ENCODE peak calls at places on chromosome 2, in four cellular contexts. One of them, this sample, is unnamed.

GRCh38 chr2:173550143-173550542 is 195.5 kb downstream of the CDCA7 start:
- DNase-seq in psoas muscle: no peak
- DNase-seq in Peyer's patch: no peak
- DNase-seq in PC-3: peak; percentile 63
- DNase-seq in this sample: no peak

GRCh38 chr2:173884403-173884802 is 80.8 kb downstream of the SP3 start:
- DNase-seq in psoas muscle: peak; percentile 58
- DNase-seq in Peyer's patch: no peak
- DNase-seq in PC-3: peak; percentile 78
- DNase-seq in this sample: no peak

GRCh38 chr2:238505119-238505891 is 78.6 kb downstream of the ASB1 start:
- DNase-seq in psoas muscle: no peak
- DNase-seq in Peyer's patch: peak; percentile 6
- DNase-seq in PC-3: no peak
- DNase-seq in this sample: no peak

GRCh38 chr2:159272166-159272565 is 14.3 kb downstream of the WDSUB1 start:
- DNase-seq in psoas muscle: no peak
- DNase-seq in Peyer's patch: no peak
- DNase-seq in PC-3: no peak
- DNase-seq in this sample: no peak

GRCh38 chr2:71896385-71897144 is 251.1 kb downstream of the CYP26B1 start:
- DNase-seq in psoas muscle: no peak
- DNase-seq in Peyer's patch: no peak
- DNase-seq in PC-3: no peak
- DNase-seq in this sample: no peak

GRCh38 chr2:16197504-16198147 is 257.3 kb downstream of the MYCN start:
- DNase-seq in psoas muscle: no peak
- DNase-seq in Peyer's patch: no peak
- DNase-seq in PC-3: no peak
- DNase-seq in this sample: no peak

GRCh38 chr2:191582355-191582754 is 95.6 kb upstream of the NABP1 start:
- DNase-seq in psoas muscle: no peak
- DNase-seq in Peyer's patch: no peak
- DNase-seq in PC-3: peak; percentile 96
- DNase-seq in this sample: no peak

GRCh38 chr2:229511524-229511923 is 202.8 kb downstream of the DNER start:
- DNase-seq in psoas muscle: no peak
- DNase-seq in Peyer's patch: no peak
- DNase-seq in PC-3: no peak
- DNase-seq in this sample: no peak

GRCh38 chr2:196220671-196221070 is 49.3 kb upstream of the STK17B start:
- DNase-seq in psoas muscle: no peak
- DNase-seq in Peyer's patch: no peak
- DNase-seq in PC-3: no peak
- DNase-seq in this sample: no peak

GRCh38 chr2:128604045-128604444 is 285.4 kb upstream of the HS6ST1 start:
- DNase-seq in psoas muscle: peak; percentile 30
- DNase-seq in Peyer's patch: peak; percentile 23
- DNase-seq in PC-3: no peak
- DNase-seq in this sample: no peak

GRCh38 chr2:65551528-65551927 is 119.1 kb upstream of the SPRED2 start:
- DNase-seq in psoas muscle: no peak
- DNase-seq in Peyer's patch: no peak
- DNase-seq in PC-3: no peak
- DNase-seq in this sample: no peak

GRCh38 chr2:191246820-191247380 is 1.7 kb downstream of the MYO1B start:
- DNase-seq in psoas muscle: no peak
- DNase-seq in Peyer's patch: no peak
- DNase-seq in PC-3: peak; percentile 20
- DNase-seq in this sample: no peak

GRCh38 chr2:143284087-143284675 is 155.0 kb downstream of the ARHGAP15 start:
- DNase-seq in psoas muscle: no peak
- DNase-seq in Peyer's patch: no peak
- DNase-seq in PC-3: peak; percentile 63
- DNase-seq in this sample: no peak

GRCh38 chr2:112077814-112078213 is 22.7 kb downstream of the TMEM87B start:
- DNase-seq in psoas muscle: no peak
- DNase-seq in Peyer's patch: no peak
- DNase-seq in PC-3: peak; percentile 8
- DNase-seq in this sample: no peak

GRCh38 chr2:215749092-215749957 is 264.0 kb downstream of the MREG start:
- DNase-seq in psoas muscle: peak; percentile 78
- DNase-seq in Peyer's patch: peak; percentile 53
- DNase-seq in PC-3: peak; percentile 31
- DNase-seq in this sample: no peak

GRCh38 chr2:165283342-165283741 is 44.1 kb downstream of the SCN2A start:
- DNase-seq in psoas muscle: no peak
- DNase-seq in Peyer's patch: no peak
- DNase-seq in PC-3: no peak
- DNase-seq in this sample: no peak

GRCh38 chr2:238846503-238847431 is 1.1 kb upstream of the TWIST2 start:
- DNase-seq in psoas muscle: no peak
- DNase-seq in Peyer's patch: no peak
- DNase-seq in PC-3: no peak
- DNase-seq in this sample: no peak

GRCh38 chr2:64035067-64035942 is 16.1 kb upstream of the VPS54 start:
- DNase-seq in psoas muscle: no peak
- DNase-seq in Peyer's patch: no peak
- DNase-seq in PC-3: peak; percentile 35
- DNase-seq in this sample: no peak

GRCh38 chr2:8545676-8546318 is 136.1 kb upstream of the ID2 start:
- DNase-seq in psoas muscle: peak; percentile 50
- DNase-seq in Peyer's patch: no peak
- DNase-seq in PC-3: no peak
- DNase-seq in this sample: no peak

GRCh38 chr2:65071499-65072180 is 15.4 kb downstream of the CEP68 start:
- DNase-seq in psoas muscle: no peak
- DNase-seq in Peyer's patch: no peak
- DNase-seq in PC-3: peak; percentile 75
- DNase-seq in this sample: no peak

GRCh38 chr2:164794432-164795231 is 47.0 kb downstream of the COBLL1 start:
- DNase-seq in psoas muscle: no peak
- DNase-seq in Peyer's patch: no peak
- DNase-seq in PC-3: no peak
- DNase-seq in this sample: no peak

GRCh38 chr2:43082111-43082877 is 144.1 kb downstream of the ZFP36L2 start:
- DNase-seq in psoas muscle: peak; percentile 84
- DNase-seq in Peyer's patch: peak; percentile 46
- DNase-seq in PC-3: peak; percentile 47
- DNase-seq in this sample: no peak

GRCh38 chr2:9896216-9896615 is 52.9 kb downstream of the TAF1B start:
- DNase-seq in psoas muscle: no peak
- DNase-seq in Peyer's patch: no peak
- DNase-seq in PC-3: no peak
- DNase-seq in this sample: no peak

GRCh38 chr2:37324536-37324785 is 172 bp downstream of the PRKD3 start:
- DNase-seq in psoas muscle: peak; percentile 94
- DNase-seq in Peyer's patch: no peak
- DNase-seq in PC-3: no peak
- DNase-seq in this sample: peak; percentile 16

GRCh38 chr2:85846411-85846810 is 42.4 kb downstream of the ST3GAL5 start:
- DNase-seq in psoas muscle: no peak
- DNase-seq in Peyer's patch: no peak
- DNase-seq in PC-3: peak; percentile 25
- DNase-seq in this sample: no peak

GRCh38 chr2:78775291-78775690 is 250.2 kb upstream of the REG3G start:
- DNase-seq in psoas muscle: no peak
- DNase-seq in Peyer's patch: no peak
- DNase-seq in PC-3: no peak
- DNase-seq in this sample: no peak

GRCh38 chr2:187989925-187990623 is 301.6 kb upstream of the GULP1 start:
- DNase-seq in psoas muscle: no peak
- DNase-seq in Peyer's patch: no peak
- DNase-seq in PC-3: peak; percentile 33
- DNase-seq in this sample: no peak

GRCh38 chr2:106085441-106085911 is 108.6 kb downstream of the UXS1 start:
- DNase-seq in psoas muscle: no peak
- DNase-seq in Peyer's patch: no peak
- DNase-seq in PC-3: peak; percentile 42
- DNase-seq in this sample: no peak

GRCh38 chr2:32360416-32360815 is 3.6 kb downstream of the BIRC6 start:
- DNase-seq in psoas muscle: no peak
- DNase-seq in Peyer's patch: no peak
- DNase-seq in PC-3: no peak
- DNase-seq in this sample: no peak

GRCh38 chr2:218438601-218439000 is 19.7 kb downstream of the VIL1 start:
- DNase-seq in psoas muscle: peak; percentile 42
- DNase-seq in Peyer's patch: no peak
- DNase-seq in PC-3: no peak
- DNase-seq in this sample: no peak

GRCh38 chr2:157185828-157186227 is 71.7 kb upstream of the GALNT5 start:
- DNase-seq in psoas muscle: no peak
- DNase-seq in Peyer's patch: no peak
- DNase-seq in PC-3: peak; percentile 40
- DNase-seq in this sample: no peak

GRCh38 chr2:239814136-239814916 is 210.8 kb downstream of the NDUFA10 start:
- DNase-seq in psoas muscle: no peak
- DNase-seq in Peyer's patch: peak; percentile 50
- DNase-seq in PC-3: no peak
- DNase-seq in this sample: no peak

GRCh38 chr2:96174251-96175144 is 29.3 kb upstream of the DUSP2 start:
- DNase-seq in psoas muscle: peak; percentile 87
- DNase-seq in Peyer's patch: peak; percentile 85
- DNase-seq in PC-3: peak; percentile 79
- DNase-seq in this sample: peak; percentile 78

GRCh38 chr2:106885981-106886915 is at the start of gene ST6GAL2:
- DNase-seq in psoas muscle: no peak
- DNase-seq in Peyer's patch: no peak
- DNase-seq in PC-3: peak; percentile 52
- DNase-seq in this sample: peak; percentile 50

GRCh38 chr2:235460548-235461047 is 33.2 kb upstream of the AGAP1 start:
- DNase-seq in psoas muscle: no peak
- DNase-seq in Peyer's patch: no peak
- DNase-seq in PC-3: no peak
- DNase-seq in this sample: no peak

GRCh38 chr2:235461763-235462414 is 32.0 kb upstream of the AGAP1 start:
- DNase-seq in psoas muscle: no peak
- DNase-seq in Peyer's patch: no peak
- DNase-seq in PC-3: no peak
- DNase-seq in this sample: no peak

GRCh38 chr2:235463893-235464292 is 29.9 kb upstream of the AGAP1 start:
- DNase-seq in psoas muscle: no peak
- DNase-seq in Peyer's patch: no peak
- DNase-seq in PC-3: no peak
- DNase-seq in this sample: no peak

GRCh38 chr2:235462415-235462790 is 31.4 kb upstream of the AGAP1 start:
- DNase-seq in psoas muscle: no peak
- DNase-seq in Peyer's patch: no peak
- DNase-seq in PC-3: no peak
- DNase-seq in this sample: no peak

DNA sequence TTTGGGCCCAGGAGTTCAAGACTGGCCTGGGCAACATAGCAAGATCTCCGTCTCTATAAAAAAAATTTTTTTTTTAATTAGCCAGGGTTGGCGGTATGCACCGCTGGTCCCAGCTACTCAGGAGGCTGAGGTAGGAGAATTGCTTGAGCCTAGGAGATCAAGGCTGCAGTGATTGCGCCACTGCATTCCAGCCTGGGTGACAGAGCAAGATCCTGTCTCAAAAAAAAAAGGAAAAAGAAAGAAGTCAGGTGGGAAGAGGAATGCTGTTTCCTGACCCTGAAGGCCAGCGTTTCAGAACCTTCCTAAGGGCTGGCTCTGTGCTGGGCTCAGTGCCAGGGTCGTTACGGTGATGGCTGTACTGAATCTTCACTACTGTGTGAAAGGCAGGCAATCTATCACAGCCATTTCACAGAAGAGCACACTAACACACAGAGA is 35.0 kb upstream of the AGAP1 start:
- DNase-seq in psoas muscle: no peak
- DNase-seq in Peyer's patch: no peak
- DNase-seq in PC-3: peak; percentile 79
- DNase-seq in this sample: no peak
- H3K27me3 ChIP-seq in psoas muscle: no peaks in the 10 kb centered on the region
- H3K27me3 ChIP-seq in Peyer's patch: no peaks in the 10 kb centered on the region
- H3K27me3 ChIP-seq in PC-3: no peaks in the 10 kb centered on the region
- H3K27me3 ChIP-seq in this sample: no peaks in the 10 kb centered on the region

GRCh38 chr2:176892818-176893217 is 319.8 kb upstream of the HNRNPA3 start:
- DNase-seq in psoas muscle: no peak
- DNase-seq in Peyer's patch: no peak
- DNase-seq in PC-3: no peak
- DNase-seq in this sample: no peak
- TF ChIP-seq CTCF in psoas muscle: no peak
- TF ChIP-seq CTCF in Peyer's patch: no peak
- TF ChIP-seq CTCF in PC-3: no peak
- TF ChIP-seq CTCF in this sample: no peak

GRCh38 chr2:62577994-62578836 is 72.2 kb upstream of the TMEM17 start:
- DNase-seq in psoas muscle: no peak
- DNase-seq in Peyer's patch: no peak
- DNase-seq in PC-3: peak; percentile 98
- DNase-seq in this sample: no peak

GRCh38 chr2:62573137-62573731 is 67.2 kb upstream of the TMEM17 start:
- DNase-seq in psoas muscle: no peak
- DNase-seq in Peyer's patch: no peak
- DNase-seq in PC-3: no peak
- DNase-seq in this sample: no peak

GRCh38 chr2:62576276-62576939 is 70.4 kb upstream of the TMEM17 start:
- DNase-seq in psoas muscle: no peak
- DNase-seq in Peyer's patch: no peak
- DNase-seq in PC-3: no peak
- DNase-seq in this sample: no peak

GRCh38 chr2:62578837-62579640 is 73.0 kb upstream of the TMEM17 start:
- DNase-seq in psoas muscle: no peak
- DNase-seq in Peyer's patch: no peak
- DNase-seq in PC-3: peak; percentile 95
- DNase-seq in this sample: no peak
- H3K27ac ChIP-seq in psoas muscle: no peak overlapping the region
- H3K27ac ChIP-seq in Peyer's patch: no peak overlapping the region
- H3K27ac ChIP-seq in PC-3: peak overlapping the region; percentile 94
- H3K27ac ChIP-seq in this sample: no peak overlapping the region

GRCh38 chr2:38605298-38605830 is 2.6 kb upstream of the HNRNPLL start:
- DNase-seq in psoas muscle: no peak
- DNase-seq in Peyer's patch: no peak
- DNase-seq in PC-3: no peak
- DNase-seq in this sample: no peak
- H3K27me3 ChIP-seq in psoas muscle: no peaks in the 10 kb centered on the region
- H3K27me3 ChIP-seq in Peyer's patch: no peaks in the 10 kb centered on the region
- H3K27me3 ChIP-seq in PC-3: no peaks in the 10 kb centered on the region
- H3K27me3 ChIP-seq in this sample: no peaks in the 10 kb centered on the region

GRCh38 chr2:125656190-125656589 is 999.8 kb upstream of the GYPC start:
- DNase-seq in psoas muscle: no peak
- DNase-seq in Peyer's patch: no peak
- DNase-seq in PC-3: no peak
- DNase-seq in this sample: no peak
- TF ChIP-seq CTCF in psoas muscle: no peak
- TF ChIP-seq CTCF in Peyer's patch: no peak
- TF ChIP-seq CTCF in PC-3: no peak
- TF ChIP-seq CTCF in this sample: no peak